ENCODE peak calls at places on chromosomes 13 and 19, in five cellular contexts. R is ascending aorta, Z is cardiac muscle cell, F is sigmoid colon, X is upper lobe of right lung. U is an unnamed sample.

GRCh38 chr19:8575467-8575997 is 1.7 kb downstream of the MYO1F start:
- DNase-seq in R (no peak), Z (no peak), F (no peak), X (no peak), U (no peak)

GRCh38 chr19:49852631-49853126 is 1.7 kb downstream of the PTOV1 start:
- DNase-seq in R (no peak), Z (no peak), F (no peak), X (no peak), U (no peak)

GRCh38 chr13:98285317-98285716 is 108.2 kb upstream of the RNF113B start:
- DNase-seq in R (no peak), Z (no peak), F (no peak), X (no peak), U (no peak)

GRCh38 chr13:113209336-113209879 is at the start of gene CUL4A:
- DNase-seq in R (no peak), Z (peak), F (peak), X (peak), U (no peak)

GRCh38 chr13:24097064-24097463 is 63.5 kb upstream of the SPATA13 start:
- DNase-seq in R (no peak), Z (no peak), F (no peak), X (no peak), U (no peak)

GRCh38 chr19:1650627-1651009 is 1.8 kb downstream of the TCF3 start:
- DNase-seq in R (no peak), Z (peak), F (no peak), X (no peak), U (no peak)

GRCh38 chr13:19766637-19767036 is 16.1 kb downstream of the PSPC1 start:
- DNase-seq in R (no peak), Z (no peak), F (peak), X (no peak), U (no peak)

GRCh38 chr19:1312732-1313694 is 27.3 kb downstream of the EFNA2 start:
- DNase-seq in R (no peak), Z (no peak), F (no peak), X (no peak), U (no peak)

GRCh38 chr13:51845574-51846318 is 769 bp upstream of the TMEM272 start:
- DNase-seq in R (no peak), Z (no peak), F (no peak), X (no peak), U (no peak)

GRCh38 chr13:61880576-61881283 is 465.1 kb upstream of the PCDH20 start:
- DNase-seq in R (no peak), Z (peak), F (no peak), X (no peak), U (peak)

GRCh38 chr13:113220877-113221276 is 11.5 kb downstream of the CUL4A start:
- DNase-seq in R (no peak), Z (no peak), F (no peak), X (no peak), U (no peak)

GRCh38 chr13:35764359-35765015 is 288.0 kb upstream of the MAB21L1 start:
- DNase-seq in R (no peak), Z (no peak), F (no peak), X (no peak), U (no peak)

GRCh38 chr19:51339313-51339686 is 2.6 kb downstream of the VSIG10L start:
- DNase-seq in R (no peak), Z (no peak), F (no peak), X (no peak), U (no peak)

GRCh38 chr19:18629166-18630088 is 7.4 kb upstream of the KLHL26 start:
- DNase-seq in R (no peak), Z (no peak), F (no peak), X (no peak), U (no peak)

GRCh38 chr19:56476671-56477428 is at the start of gene ZNF667:
- DNase-seq in R (no peak), Z (peak), F (no peak), X (no peak), U (no peak)

GRCh38 chr13:46340631-46341111 is 46.4 kb downstream of the RUBCNL start:
- DNase-seq in R (no peak), Z (no peak), F (no peak), X (no peak), U (no peak)

GRCh38 chr13:101917833-101918755 is 465.6 kb downstream of the ITGBL1 start:
- DNase-seq in R (no peak), Z (no peak), F (no peak), X (no peak), U (no peak)

GRCh38 chr13:79654520-79654919 is 173.6 kb downstream of the NDFIP2 start:
- DNase-seq in R (no peak), Z (no peak), F (no peak), X (no peak), U (no peak)

GRCh38 chr19:17716309-17716929 is 2.9 kb upstream of the MAP1S start:
- DNase-seq in R (no peak), Z (no peak), F (no peak), X (no peak), U (no peak)

GRCh38 chr13:112242777-112243176 is 133.4 kb upstream of the SPACA7 start:
- DNase-seq in R (no peak), Z (no peak), F (no peak), X (peak), U (no peak)

GRCh38 chr13:30978981-30979956 is 46.8 kb downstream of the TEX26 start:
- DNase-seq in R (no peak), Z (peak), F (no peak), X (peak), U (no peak)

GRCh38 chr19:1725100-1726064 is 27.9 kb upstream of the ONECUT3 start:
- DNase-seq in R (no peak), Z (peak), F (no peak), X (no peak), U (no peak)

GRCh38 chr19:14433454-14434156 is 499 bp downstream of the PKN1 start:
- DNase-seq in R (no peak), Z (no peak), F (no peak), X (peak), U (no peak)

DNA sequence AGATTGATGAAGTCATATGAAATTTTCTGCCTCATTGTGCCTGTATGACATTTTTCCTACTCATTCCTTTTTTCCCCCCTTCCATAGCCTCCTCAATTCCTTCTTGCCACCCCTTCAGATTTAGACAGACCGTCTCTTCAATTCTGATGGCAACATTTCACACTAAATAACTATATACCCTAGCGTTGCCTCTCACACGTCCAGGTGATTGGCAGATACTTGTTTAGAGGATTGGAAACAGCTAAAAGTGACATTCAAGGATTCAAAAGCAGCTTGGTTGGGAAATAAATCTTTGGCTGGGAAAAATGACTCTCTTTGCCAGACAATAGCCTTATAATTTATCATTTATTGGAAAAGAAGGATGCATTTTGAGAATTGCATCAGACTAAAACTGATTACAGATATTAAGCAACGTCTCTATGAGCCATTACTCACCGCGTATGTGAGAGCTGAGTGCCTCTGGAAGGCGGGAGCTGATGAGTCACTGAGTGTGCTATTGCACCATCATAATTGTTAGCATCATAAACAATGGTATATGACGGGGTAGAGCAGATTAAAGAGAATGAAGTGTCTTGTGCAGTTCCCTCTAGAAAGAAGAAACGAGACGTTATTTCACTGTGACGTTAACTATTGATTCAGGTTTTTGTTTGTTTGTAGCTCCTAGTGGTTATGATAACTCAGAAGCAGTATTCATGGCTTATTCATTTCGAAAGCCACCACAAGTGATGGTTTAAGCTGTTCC is 61.1 kb upstream of the FAM216B start:
- DNase-seq in R (peak), Z (no peak), F (peak), X (no peak), U (peak)
- H3K27ac ChIP-seq in R (no peak), Z (no peak), F (no peak), X (no peak), U (no peak)

GRCh38 chr13:109744512-109745051 is 41.8 kb downstream of the IRS2 start:
- DNase-seq in R (no peak), Z (no peak), F (peak), X (no peak), U (no peak)
- TF ChIP-seq CTCF in R (no peak), Z (no peak), F (no peak), X (no peak), U (no peak)

GRCh38 chr13:38265135-38265497 is 84.5 kb upstream of the UFM1 start:
- DNase-seq in R (no peak), Z (no peak), F (no peak), X (peak), U (no peak)

GRCh38 chr13:38264363-38265134 is 85.1 kb upstream of the UFM1 start:
- DNase-seq in R (no peak), Z (peak), F (no peak), X (no peak), U (no peak)

GRCh38 chr13:38262211-38262610 is 87.4 kb upstream of the UFM1 start:
- DNase-seq in R (no peak), Z (no peak), F (no peak), X (no peak), U (no peak)
- H3K27ac ChIP-seq in R (no peak), Z (no peak), F (no peak), X (no peak), U (no peak)

DNA sequence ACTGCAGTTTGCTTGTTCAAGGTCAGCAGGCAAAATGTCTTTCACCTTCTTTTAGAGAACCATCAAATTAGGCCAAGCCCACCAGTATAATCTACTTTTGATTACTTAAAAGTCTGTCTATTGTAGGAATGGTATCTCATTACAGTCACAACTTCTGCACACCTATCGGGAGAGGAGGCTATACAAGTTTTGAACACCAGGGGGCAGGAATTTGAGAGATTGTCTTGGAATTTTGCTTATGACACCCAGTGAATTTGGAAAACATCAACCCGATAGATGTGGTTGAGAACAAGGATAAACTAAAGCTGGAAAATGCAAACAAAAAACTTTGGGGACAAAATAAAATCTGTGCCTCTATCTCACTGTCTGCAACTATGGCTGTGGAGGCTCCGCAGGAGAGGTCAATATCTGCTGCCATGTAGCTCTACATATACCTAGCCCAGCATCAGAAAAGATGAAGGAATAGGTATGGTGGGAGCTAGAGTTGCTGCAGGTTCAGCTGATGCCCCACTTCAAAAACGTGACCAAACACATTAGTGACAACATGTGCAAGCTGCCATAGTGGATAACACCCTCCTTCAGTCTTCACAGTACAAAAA is 1299.2 kb upstream of the SPRY2 start:
- DNase-seq in R (no peak), Z (no peak), F (no peak), X (no peak), U (no peak)
- TF ChIP-seq CTCF in R (no peak), Z (no peak), F (no peak), X (peak), U (peak)

GRCh38 chr19:48363810-48364563 is at the start of the genes SYNGR4 and TMEM143:
- DNase-seq in R (peak), Z (peak), F (peak), X (peak), U (peak)
- H3K27ac ChIP-seq in R (peak), Z (peak), F (peak), X (peak), U (peak)

GRCh38 chr19:37333457-37333856 is 37.4 kb upstream of the ZNF527 start:
- DNase-seq in R (no peak), Z (no peak), F (no peak), X (no peak), U (no peak)

GRCh38 chr19:37332839-37333238 is 38.1 kb upstream of the ZNF527 start:
- DNase-seq in R (no peak), Z (no peak), F (no peak), X (no peak), U (no peak)

GRCh38 chr19:37334179-37335071 is 36.5 kb upstream of the ZNF527 start:
- DNase-seq in R (peak), Z (peak), F (peak), X (peak), U (peak)

GRCh38 chr19:37329686-37330085 is 41.2 kb upstream of the ZNF527 start:
- DNase-seq in R (no peak), Z (peak), F (no peak), X (no peak), U (no peak)
- TF ChIP-seq CTCF in R (no peak), Z (peak), F (no peak), X (no peak), U (peak)

GRCh38 chr19:10006752-10007323 is 3.5 kb downstream of the COL5A3 start:
- DNase-seq in R (no peak), Z (no peak), F (no peak), X (no peak), U (no peak)
- H3K27ac ChIP-seq in R (peak), Z (no peak), F (peak), X (peak), U (no peak)